ENCODE peak calls at places on chromosomes 3 and 15, in four cellular contexts. F is IMR-90, W is H9, P is PC-3. K is an unnamed sample.
A peak's percentile ranks its signal among the peaks of the same experiment; 100 is the strongest.

GRCh38 chr3:33807190-33807589 is 8.8 kb downstream of the PDCD6IP start:
- DNase-seq in W (no peak), P (no peak), F (no peak), K (no peak)

GRCh38 chr3:34258271-34259015 is 460.0 kb downstream of the PDCD6IP start:
- DNase-seq in F (no peak), P (no peak), W (peak; percentile 39), K (no peak)

GRCh38 chr15:89018235-89018634 is 70.0 kb upstream of the ABHD2 start:
- DNase-seq in F (no peak), P (no peak), W (no peak), K (no peak)

GRCh38 chr3:101571028-101571895 is 2.7 kb upstream of the PCNP start:
- DNase-seq in W (no peak), P (peak; percentile 31), F (no peak), K (no peak)

GRCh38 chr3:18812316-18812715 is 336.0 kb upstream of the KCNH8 start:
- DNase-seq in W (no peak), P (peak; percentile 95), F (no peak), K (no peak)

GRCh38 chr15:51048308-51048707 is 46.4 kb downstream of the TNFAIP8L3 start:
- DNase-seq in W (no peak), P (no peak), F (no peak), K (no peak)

GRCh38 chr3:72818092-72818721 is 30.0 kb downstream of the SHQ1 start:
- DNase-seq in W (no peak), F (peak; percentile 36), P (peak; percentile 56), K (no peak)

GRCh38 chr3:141460097-141460704 is 26.6 kb upstream of the RASA2 start:
- DNase-seq in P (peak; percentile 88), W (peak; percentile 91), F (peak; percentile 85), K (no peak)

GRCh38 chr3:114078126-114078525 is 21.6 kb downstream of the QTRT2 start:
- DNase-seq in F (peak; percentile 51), P (no peak), W (no peak), K (no peak)

GRCh38 chr15:44029940-44030568 is 165.0 kb downstream of the FRMD5 start:
- DNase-seq in W (no peak), P (no peak), F (peak; percentile 60), K (no peak)

GRCh38 chr15:85141601-85142185 is 160.0 kb downstream of the PDE8A start:
- DNase-seq in W (no peak), F (peak; percentile 20), P (no peak), K (no peak)

GRCh38 chr3:193196746-193197145 is 44.3 kb upstream of the PLAAT1 start:
- DNase-seq in F (no peak), W (no peak), P (no peak), K (no peak)

GRCh38 chr3:186567072-186567921 is at the start of gene TBCCD1:
- DNase-seq in F (peak; percentile 83), W (peak; percentile 94), P (peak; percentile 90), K (peak; percentile 50)

GRCh38 chr3:172648736-172649135 is 62.1 kb downstream of the NCEH1 start:
- DNase-seq in P (no peak), W (no peak), F (peak; percentile 76), K (no peak)

GRCh38 chr15:69744421-69745162 is 292.0 kb downstream of the RPLP1 start:
- DNase-seq in P (no peak), W (no peak), F (no peak), K (no peak)

GRCh38 chr3:29314727-29315088 is 33.8 kb downstream of the RBMS3 start:
- DNase-seq in P (no peak), W (no peak), F (no peak), K (no peak)

GRCh38 chr15:75750261-75751050 is 37.8 kb upstream of the CSPG4 start:
- DNase-seq in P (no peak), W (no peak), F (no peak), K (no peak)

GRCh38 chr3:138774529-138775253 is 60.0 kb downstream of the PIK3CB start:
- DNase-seq in W (no peak), P (peak; percentile 92), F (peak; percentile 100), K (peak; percentile 91)

GRCh38 chr3:8554725-8555621 is 53.4 kb downstream of the LMCD1 start:
- DNase-seq in P (no peak), F (peak; percentile 87), W (peak; percentile 51), K (no peak)

GRCh38 chr3:157417247-157417646 is 19.4 kb upstream of the PTX3 start:
- DNase-seq in F (no peak), W (no peak), P (peak; percentile 35), K (no peak)
- H3K27ac ChIP-seq in F (no peak overlapping the region), W (no peak overlapping the region), P (no peak overlapping the region), K (no peak overlapping the region)

DNA sequence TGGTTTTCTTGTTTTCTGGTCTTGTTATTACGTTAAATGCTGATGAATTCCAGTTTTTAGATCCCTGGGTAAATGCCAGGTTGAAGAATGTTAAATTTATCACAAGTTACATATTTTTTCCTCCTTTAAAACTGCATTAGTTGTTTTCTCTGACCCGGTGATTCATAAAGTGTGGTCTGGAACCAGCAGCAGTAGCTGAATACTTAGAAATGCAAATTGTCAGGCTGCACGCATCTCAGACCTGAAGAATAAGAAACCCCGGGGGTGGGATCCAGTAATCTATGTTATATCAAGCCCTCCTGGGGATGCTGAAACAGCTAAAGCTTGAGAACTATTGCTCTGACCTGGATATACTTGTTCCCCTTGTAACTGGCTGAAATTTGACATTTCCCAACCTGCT is 69.1 kb downstream of the PEX5L start:
- DNase-seq in P (no peak), W (no peak), F (peak; percentile 0), K (no peak)
- H3K4me2 ChIP-seq in P (no peak overlapping the region), W (no peak overlapping the region), F (no peak overlapping the region), K (no peak overlapping the region)

GRCh38 chr3:9718118-9718517 is 13.4 kb upstream of the BRPF1 start:
- DNase-seq in P (no peak), W (no peak), F (no peak), K (no peak)

GRCh38 chr3:9721698-9722057 is 9.9 kb upstream of the BRPF1 start:
- DNase-seq in P (no peak), W (no peak), F (no peak), K (no peak)

GRCh38 chr3:9717563-9717962 is 13.9 kb downstream of the CPNE9 start:
- DNase-seq in P (no peak), W (no peak), F (no peak), K (no peak)

GRCh38 chr3:9717050-9717555 is 13.5 kb downstream of the CPNE9 start:
- DNase-seq in P (no peak), F (no peak), W (no peak), K (no peak)

DNA sequence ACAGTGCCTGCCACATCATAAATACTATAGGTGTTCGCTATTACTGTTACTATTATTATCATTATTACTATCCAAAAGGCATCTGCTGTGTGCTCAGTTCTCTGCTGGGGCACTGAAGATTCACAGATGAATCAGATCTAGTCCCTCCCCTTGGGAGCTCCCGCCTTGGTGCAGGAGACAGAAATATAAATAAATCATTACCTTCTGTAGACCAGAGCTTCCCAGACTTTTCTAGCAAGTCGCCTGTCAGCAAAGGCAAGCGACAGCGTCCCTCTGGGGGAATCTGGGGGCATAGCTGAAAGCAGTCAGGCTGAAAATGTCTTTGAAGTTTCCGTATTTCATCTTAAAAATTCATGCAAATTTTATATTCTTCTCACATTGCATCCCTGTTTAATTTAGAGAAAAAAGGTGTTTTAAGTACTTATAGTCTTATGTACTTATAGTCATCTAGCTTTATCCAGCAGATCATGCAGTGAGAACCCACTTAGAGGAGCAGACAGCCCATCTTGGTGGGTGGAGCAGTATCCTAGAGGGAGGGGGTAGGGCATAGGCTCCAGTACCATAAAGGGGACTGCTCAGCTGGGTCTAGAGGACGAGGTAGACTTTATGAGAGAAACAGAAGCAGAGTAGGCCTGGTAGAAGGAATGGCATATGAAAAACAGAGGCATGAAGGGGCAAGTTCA is 10.4 kb upstream of the BRPF1 start:
- DNase-seq in P (no peak), W (no peak), F (peak; percentile 37), K (no peak)
- H2AFZ ChIP-seq in P (no peak overlapping the region), W (no peak overlapping the region), F (no peak overlapping the region), K (no peak overlapping the region)

DNA sequence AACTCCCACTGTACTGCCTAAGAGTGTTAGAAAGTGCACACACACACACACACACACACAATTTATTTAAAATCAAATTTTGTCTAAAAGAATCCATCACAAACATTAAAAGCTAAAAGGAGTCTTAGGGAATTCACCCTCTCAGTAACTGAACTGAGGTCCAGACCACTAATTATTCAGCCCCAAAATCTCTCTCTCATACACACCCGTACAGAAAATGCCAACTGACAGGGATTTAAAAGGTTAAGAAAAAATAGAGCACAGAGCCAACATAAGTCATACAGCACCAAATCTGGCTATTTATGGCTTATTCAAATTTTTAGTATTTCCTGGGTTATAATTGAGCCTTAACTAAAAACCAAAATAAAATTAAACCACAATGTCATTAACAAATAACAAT is 20.7 kb downstream of the GBE1 start:
- DNase-seq in F (no peak), P (no peak), W (no peak), K (no peak)
- H3K27ac ChIP-seq in F (peak overlapping the region; percentile 35), P (no peak overlapping the region), W (no peak overlapping the region), K (no peak overlapping the region)

DNA sequence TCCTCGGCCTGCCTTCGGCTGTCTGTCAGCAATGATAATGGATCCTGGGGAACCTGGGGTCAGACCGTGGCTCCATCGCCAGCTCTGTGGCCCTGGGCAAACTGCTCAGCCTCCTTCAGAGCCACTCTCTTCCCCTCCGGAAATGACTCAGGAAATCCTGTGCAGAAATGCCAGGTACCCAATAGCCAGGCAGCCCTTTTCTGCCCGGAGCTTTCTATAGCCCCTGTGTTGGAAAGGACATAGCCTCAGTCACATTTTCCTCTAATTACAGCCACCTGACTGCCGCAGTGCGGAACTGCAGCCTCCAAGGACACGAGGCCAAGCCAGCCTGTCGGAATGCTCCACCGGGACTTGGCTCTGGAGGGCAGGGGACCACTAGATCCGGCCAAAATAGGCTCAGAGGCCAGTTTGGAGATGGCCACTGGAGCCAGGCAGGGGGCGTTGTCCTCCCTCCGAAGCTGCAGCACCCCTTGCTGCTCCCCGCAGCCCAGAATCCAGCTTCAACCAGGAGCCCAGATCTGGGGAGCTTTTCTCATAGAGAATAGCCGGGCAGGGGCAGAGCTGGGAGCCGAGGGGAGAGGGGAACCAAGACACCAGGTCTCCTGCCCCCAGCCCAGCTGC is 11.6 kb upstream of the ZXDC start:
- DNase-seq in F (no peak), W (peak; percentile 76), P (peak; percentile 48), K (no peak)
- H3K4me2 ChIP-seq in F (no peak overlapping the region), W (no peak overlapping the region), P (no peak overlapping the region), K (peak overlapping the region; percentile 4)